ENCODE peak calls at places on chromosomes 13 and 19, in nine cellular contexts. Z is BE2C; I is CD8-positive, alpha-beta T cell; R is cardiac muscle cell; S is heart right ventricle; W is colonic mucosa; V is hepatocyte; X is stomach; A is mucosa of descending colon. J is an unnamed sample.

GRCh38 chr13:39350461-39350881 is 252.5 kb downstream of the LHFPL6 start:
- DNase-seq in Z (no peak), I (no peak), R (peak; percentile 25), S (peak; percentile 35), W (no peak), V (no peak), X (no peak), A (no peak), J (no peak)

GRCh38 chr13:24613755-24614154 is 66.5 kb upstream of the ATP12A start:
- DNase-seq in Z (no peak), I (no peak), R (no peak), S (no peak), W (no peak), V (no peak), X (no peak), A (no peak), J (no peak)

GRCh38 chr13:38210928-38211596 is 138.6 kb upstream of the UFM1 start:
- DNase-seq in Z (no peak), I (no peak), R (no peak), S (no peak), W (no peak), V (no peak), X (no peak), A (no peak), J (no peak)

GRCh38 chr19:6707658-6708018 is 12.8 kb downstream of the C3 start:
- DNase-seq in Z (no peak), I (no peak), R (no peak), S (no peak), W (no peak), V (no peak), X (no peak), A (peak; percentile 38), J (no peak)

GRCh38 chr19:6740589-6741348 is 1.3 kb downstream of the TRIP10 start:
- DNase-seq in Z (no peak), I (no peak), R (peak; percentile 53), S (peak; percentile 73), W (peak; percentile 66), V (peak; percentile 80), X (peak; percentile 45), A (peak; percentile 83), J (peak; percentile 68)

GRCh38 chr13:51453308-51453958 is 597 bp upstream of the INTS6 start:
- DNase-seq in Z (peak; percentile 86), I (peak; percentile 66), R (no peak), S (peak; percentile 87), W (peak; percentile 87), V (peak; percentile 91), X (no peak), A (peak; percentile 92), J (peak; percentile 85)

GRCh38 chr19:38061294-38061693 is 154.3 kb downstream of the SIPA1L3 start:
- DNase-seq in Z (no peak), I (no peak), R (peak; percentile 70), S (no peak), W (no peak), V (no peak), X (no peak), A (no peak), J (no peak)

GRCh38 chr13:42064966-42065365 is 16.5 kb downstream of the DGKH start:
- DNase-seq in Z (no peak), I (no peak), R (no peak), S (no peak), W (no peak), V (no peak), X (no peak), A (no peak), J (no peak)

GRCh38 chr13:20192470-20193141 is at the start of gene GJB2:
- DNase-seq in Z (no peak), I (no peak), R (no peak), S (peak; percentile 23), W (peak; percentile 76), V (peak; percentile 49), X (peak; percentile 48), A (peak; percentile 73), J (no peak)

GRCh38 chr19:14023404-14024235 is 4.3 kb upstream of the RLN3 start:
- DNase-seq in Z (peak; percentile 68), I (no peak), R (peak; percentile 80), S (no peak), W (peak; percentile 72), V (peak; percentile 72), X (peak; percentile 58), A (no peak), J (peak; percentile 59)

GRCh38 chr19:55275851-55276719 is 3.8 kb downstream of the HSPBP1 start:
- DNase-seq in Z (no peak), I (no peak), R (no peak), S (no peak), W (no peak), V (no peak), X (no peak), A (no peak), J (peak; percentile 83)

GRCh38 chr19:55273978-55274707 is 5.8 kb downstream of the HSPBP1 start:
- DNase-seq in Z (no peak), I (no peak), R (no peak), S (no peak), W (no peak), V (no peak), X (no peak), A (no peak), J (no peak)

GRCh38 chr19:55269299-55269698 is 10.5 kb upstream of the PPP6R1 start:
- DNase-seq in Z (no peak), I (no peak), R (no peak), S (no peak), W (no peak), V (no peak), X (no peak), A (no peak), J (no peak)

GRCh38 chr19:55270172-55270942 is 9.6 kb downstream of the HSPBP1 start:
- DNase-seq in Z (no peak), I (no peak), R (no peak), S (no peak), W (no peak), V (no peak), X (no peak), A (no peak), J (no peak)

GRCh38 chr19:55272142-55272541 is 7.8 kb downstream of the HSPBP1 start:
- DNase-seq in Z (no peak), I (no peak), R (no peak), S (no peak), W (no peak), V (no peak), X (no peak), A (no peak), J (no peak)
- H3K4me3 ChIP-seq in Z (no peak overlapping the region), I (no peak overlapping the region), R (no peak overlapping the region), S (no peak overlapping the region), W (no peak overlapping the region), V (no peak overlapping the region), X (no peak overlapping the region), A (no peak overlapping the region), J (no peak overlapping the region)

GRCh38 chr13:62290542-62290941 is 874.9 kb upstream of the PCDH20 start:
- DNase-seq in Z (no peak), I (no peak), R (no peak), S (no peak), W (no peak), V (no peak), X (no peak), A (no peak), J (no peak)

GRCh38 chr13:62293081-62293480 is 877.4 kb upstream of the PCDH20 start:
- DNase-seq in Z (peak; percentile 20), I (no peak), R (no peak), S (no peak), W (no peak), V (peak; percentile 4), X (no peak), A (no peak), J (peak; percentile 10)

DNA sequence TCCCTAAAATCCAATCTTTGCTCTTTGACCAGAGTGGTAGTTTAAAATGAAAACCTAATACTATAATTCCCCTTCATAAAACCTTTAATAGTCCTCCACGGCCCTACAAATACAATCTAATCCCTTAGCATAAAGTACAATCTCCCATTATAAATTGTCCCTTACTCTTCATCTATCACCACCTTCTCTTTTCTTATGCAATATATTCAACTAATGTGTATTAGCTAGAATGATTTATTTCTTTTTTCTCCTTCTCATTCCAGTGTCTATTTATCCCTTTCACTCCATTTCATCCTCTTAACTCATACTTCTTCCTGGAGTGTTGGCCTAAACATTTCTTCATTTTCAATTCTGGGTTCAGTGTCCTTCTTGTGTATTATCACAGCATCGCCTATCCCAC is 872.1 kb upstream of the PCDH20 start:
- DNase-seq in Z (no peak), I (no peak), R (no peak), S (no peak), W (no peak), V (no peak), X (no peak), A (no peak), J (no peak)
- TF ChIP-seq CTCF in Z (no peak), I (no peak), R (no peak), S (no peak), W (no peak), V (no peak), X (no peak), A (no peak), J (no peak)

DNA sequence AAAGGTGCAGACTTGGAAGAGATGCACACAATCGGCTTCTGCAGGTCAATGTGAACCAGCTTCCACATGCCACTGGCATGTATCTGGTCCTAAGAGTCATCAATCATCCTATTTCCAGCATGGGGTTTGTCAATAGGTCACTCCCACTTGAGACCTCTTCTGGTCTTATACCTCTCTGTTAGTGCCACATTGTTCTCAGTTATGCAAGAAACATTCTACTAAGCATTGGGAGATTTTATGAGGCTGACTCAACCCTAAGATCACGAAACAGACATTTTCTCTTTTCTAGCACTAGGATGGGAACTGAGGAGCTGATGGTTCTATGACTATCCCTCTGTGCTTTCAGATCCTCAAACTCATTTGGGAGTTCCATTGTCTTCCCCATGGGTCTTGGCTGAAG is 581.5 kb upstream of the KLF12 start:
- DNase-seq in Z (no peak), I (no peak), R (no peak), S (no peak), W (no peak), V (no peak), X (no peak), A (no peak), J (no peak)
- H3K4me3 ChIP-seq in Z (no peak overlapping the region), I (no peak overlapping the region), R (no peak overlapping the region), S (no peak overlapping the region), W (no peak overlapping the region), V (no peak overlapping the region), X (no peak overlapping the region), A (no peak overlapping the region), J (no peak overlapping the region)

DNA sequence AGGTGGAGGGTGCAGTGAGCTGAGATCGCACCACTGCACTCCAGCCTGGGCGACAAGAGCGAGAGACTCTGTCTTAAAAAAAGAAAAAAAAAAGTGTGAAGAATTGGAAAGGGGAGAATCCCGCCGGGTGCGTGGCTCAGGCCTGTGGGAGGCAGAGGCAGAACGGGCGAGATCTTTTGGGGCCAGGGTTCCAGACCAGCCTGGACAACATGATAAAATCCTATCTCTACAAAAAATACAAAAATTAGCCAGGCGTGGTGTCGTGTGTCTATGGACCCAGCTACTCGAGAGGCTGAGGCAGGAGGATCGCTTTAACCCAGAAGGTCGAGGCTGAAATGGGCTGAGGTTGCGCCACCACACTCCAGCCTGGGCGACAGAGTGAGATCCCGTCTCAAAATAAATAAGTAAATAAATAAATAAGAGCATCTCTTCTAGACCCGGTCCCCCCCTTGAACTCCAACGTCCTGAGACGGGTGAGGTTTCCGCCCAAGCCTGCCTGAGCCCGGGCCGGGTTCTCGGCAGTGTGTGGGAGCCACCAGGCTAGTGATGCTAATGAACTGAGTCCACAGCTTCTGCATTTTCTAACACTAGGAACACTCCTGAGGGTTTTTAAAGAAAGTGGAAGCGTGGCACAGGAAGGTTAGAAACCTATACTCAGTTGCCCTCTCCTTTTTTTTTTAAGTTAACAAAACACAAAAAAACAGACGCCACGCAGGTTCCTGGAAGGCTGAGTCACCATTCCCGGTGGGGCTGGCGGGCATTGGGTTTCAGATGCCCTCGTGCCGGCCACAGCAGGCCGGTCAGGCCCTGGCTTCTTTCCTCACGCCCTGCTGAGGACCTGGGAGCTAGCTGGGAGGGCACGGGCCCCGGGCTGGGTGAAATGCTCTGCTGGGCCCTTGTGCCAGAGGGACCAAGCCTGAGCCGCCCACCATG is 22.1 kb downstream of the GPX4 start:
- DNase-seq in Z (no peak), I (no peak), R (no peak), S (no peak), W (no peak), V (no peak), X (no peak), A (no peak), J (no peak)
- TF ChIP-seq CTCF in Z (no peak), I (no peak), R (no peak), S (no peak), W (no peak), V (no peak), X (no peak), A (no peak), J (no peak)

J was measured in GM12865.